ENCODE peak calls at places on chromosomes 13 and 19, in five cellular contexts. K is GOT3, F is iPS-NIHi11, J is HuH-7, Q is left lobe of liver. W is an unnamed sample.
A peak's percentile ranks its signal among the peaks of the same experiment; 100 is the strongest.

GRCh38 chr19:13053238-13053637 is 49.4 kb downstream of the LYL1 start:
- DNase-seq in K (no peak), F (no peak), J (no peak), Q (no peak), W (no peak)

GRCh38 chr19:14563989-14564650 is 7.7 kb downstream of the NDUFB7 start:
- DNase-seq in K (no peak), F (peak; percentile 93), J (peak; percentile 49), Q (no peak), W (no peak)

GRCh38 chr19:17951151-17952040 is 15.5 kb upstream of the KCNN1 start:
- DNase-seq in K (no peak), F (no peak), J (no peak), Q (no peak), W (peak; percentile 75)

GRCh38 chr19:459724-460511 is 915 bp downstream of the SHC2 start:
- DNase-seq in K (no peak), F (peak; percentile 94), J (peak; percentile 91), Q (peak; percentile 83), W (peak; percentile 84)

GRCh38 chr13:73162912-73163911 is 104.4 kb downstream of the KLF5 start:
- DNase-seq in K (no peak), F (no peak), J (no peak), Q (no peak), W (no peak)

GRCh38 chr13:114234266-114234644 is 442 bp upstream of the CDC16 start:
- DNase-seq in K (no peak), F (no peak), J (no peak), Q (no peak), W (no peak)

GRCh38 chr19:10353793-10354391 is 14.5 kb upstream of the ICAM3 start:
- DNase-seq in K (no peak), F (peak; percentile 93), J (no peak), Q (peak; percentile 69), W (peak; percentile 96)

GRCh38 chr13:39269411-39269810 is 231.2 kb downstream of the NHLRC3 start:
- DNase-seq in K (no peak), F (no peak), J (no peak), Q (no peak), W (no peak)

GRCh38 chr13:98293570-98294142 is 116.6 kb upstream of the RNF113B start:
- DNase-seq in K (no peak), F (no peak), J (no peak), Q (no peak), W (no peak)

GRCh38 chr13:27617801-27618411 is 2.4 kb downstream of the LNX2 start:
- DNase-seq in K (no peak), F (no peak), J (no peak), Q (no peak), W (no peak)

GRCh38 chr19:1814391-1814790 is 2.3 kb upstream of the ATP8B3 start:
- DNase-seq in K (no peak), F (no peak), J (no peak), Q (no peak), W (no peak)

GRCh38 chr19:10270616-10271394 is at the start of gene ICAM1:
- DNase-seq in K (no peak), F (peak; percentile 74), J (peak; percentile 72), Q (peak; percentile 86), W (peak; percentile 67)

GRCh38 chr13:78022164-78022877 is 103.7 kb upstream of the EDNRB start:
- DNase-seq in K (no peak), F (no peak), J (no peak), Q (no peak), W (no peak)

GRCh38 chr19:17946965-17947784 is 14.4 kb downstream of the CCDC124 start:
- DNase-seq in K (no peak), F (peak; percentile 49), J (no peak), Q (no peak), W (no peak)

GRCh38 chr19:18650048-18650435 is 13.2 kb downstream of the KLHL26 start:
- DNase-seq in K (no peak), F (no peak), J (no peak), Q (no peak), W (peak; percentile 54)

GRCh38 chr19:53092723-53093122 is 10.5 kb downstream of the ZNF160 start:
- DNase-seq in K (no peak), F (no peak), J (no peak), Q (no peak), W (no peak)

GRCh38 chr19:31831421-31831820 is 482.2 kb upstream of the TSHZ3 start:
- DNase-seq in K (no peak), F (no peak), J (no peak), Q (no peak), W (no peak)

GRCh38 chr13:110312669-110313031 is 5.6 kb downstream of the COL4A2 start:
- DNase-seq in K (no peak), F (no peak), J (no peak), Q (no peak), W (no peak)

GRCh38 chr13:33401238-33401637 is 115.7 kb upstream of the STARD13 start:
- DNase-seq in K (no peak), F (peak; percentile 10), J (no peak), Q (no peak), W (no peak)

GRCh38 chr13:32262619-32263018 is 52.5 kb downstream of the ZAR1L start:
- DNase-seq in K (no peak), F (no peak), J (no peak), Q (no peak), W (no peak)

GRCh38 chr13:46165485-46166220 is 16.3 kb downstream of the LCP1 start:
- DNase-seq in K (no peak), F (no peak), J (no peak), Q (no peak), W (no peak)

GRCh38 chr13:41981961-41982723 is 21.2 kb upstream of the VWA8 start:
- DNase-seq in K (no peak), F (no peak), J (no peak), Q (no peak), W (no peak)

GRCh38 chr19:28793391-28794168 is 419.4 kb downstream of the UQCRFS1 start:
- DNase-seq in K (no peak), F (peak; percentile 59), J (no peak), Q (no peak), W (peak; percentile 69)

GRCh38 chr19:1264801-1265610 is 4.1 kb upstream of the CIRBP start:
- DNase-seq in K (no peak), F (no peak), J (no peak), Q (peak; percentile 52), W (peak; percentile 81)

GRCh38 chr13:48561461-48562224 is 28.8 kb upstream of the RCBTB2 start:
- DNase-seq in K (no peak), F (no peak), J (no peak), Q (no peak), W (no peak)

GRCh38 chr19:39845621-39846175 is 481 bp downstream of the FBL start:
- DNase-seq in K (no peak), F (peak; percentile 42), J (peak; percentile 71), Q (no peak), W (peak; percentile 65)

GRCh38 chr19:35153701-35154534 is 617 bp upstream of the FXYD5 start:
- DNase-seq in K (no peak), F (peak; percentile 76), J (peak; percentile 66), Q (no peak), W (peak; percentile 72)

GRCh38 chr13:112714366-112714765 is 24.5 kb downstream of the ATP11A start:
- DNase-seq in K (no peak), F (no peak), J (no peak), Q (no peak), W (no peak)

GRCh38 chr19:30450101-30450500 is 77.9 kb downstream of the ZNF536 start:
- DNase-seq in K (no peak), F (peak; percentile 80), J (no peak), Q (no peak), W (peak; percentile 82)

W was measured in left kidney.